ENCODE peak calls at places on chromosomes 13 and 19, in eight cellular contexts. L is GM23248, Y is IMR-90, V is fibroblast of lung, N is mammary epithelial cell, I is GM12878, W is OCI-LY7, U is neural progenitor cell. F is an unnamed sample.

GRCh38 chr13:110529522-110530311 is 31.8 kb downstream of the RAB20 start:
- DNase-seq in L (no peak), Y (no peak), V (no peak), N (no peak), I (no peak), W (no peak), U (no peak), F (no peak)

GRCh38 chr19:11196406-11197287 is 698 bp downstream of the KANK2 start:
- DNase-seq in L (peak; percentile 76), Y (peak; percentile 28), V (peak; percentile 32), N (no peak), I (no peak), W (peak; percentile 53), U (peak; percentile 57), F (no peak)

GRCh38 chr13:100540621-100541020 is 48.0 kb downstream of the GGACT start:
- DNase-seq in L (no peak), Y (peak; percentile 30), V (no peak), N (no peak), I (no peak), W (no peak), U (no peak), F (no peak)

GRCh38 chr13:98977568-98978270 is at the start of gene DOCK9:
- DNase-seq in L (peak; percentile 71), Y (peak; percentile 65), V (peak; percentile 72), N (peak; percentile 76), I (no peak), W (no peak), U (peak; percentile 67), F (peak; percentile 54)

GRCh38 chr19:13095393-13095784 is 7.3 kb downstream of the LYL1 start:
- DNase-seq in L (no peak), Y (no peak), V (no peak), N (no peak), I (no peak), W (peak; percentile 62), U (peak; percentile 79), F (no peak)

GRCh38 chr13:113928701-113929627 is 44.9 kb downstream of the C13orf46 start:
- DNase-seq in L (peak; percentile 92), Y (peak; percentile 69), V (peak; percentile 90), N (no peak), I (no peak), W (no peak), U (no peak), F (no peak)

GRCh38 chr19:679418-680286 is 3.5 kb downstream of the FSTL3 start:
- DNase-seq in L (peak; percentile 90), Y (peak; percentile 80), V (peak; percentile 90), N (peak; percentile 51), I (no peak), W (peak; percentile 54), U (peak; percentile 76), F (no peak)

GRCh38 chr19:3716147-3716668 is 8.0 kb downstream of the TJP3 start:
- DNase-seq in L (no peak), Y (no peak), V (no peak), N (no peak), I (no peak), W (no peak), U (no peak), F (no peak)

GRCh38 chr13:51784097-51784496 is 19.9 kb downstream of the DHRS12 start:
- DNase-seq in L (no peak), Y (no peak), V (no peak), N (no peak), I (no peak), W (no peak), U (no peak), F (no peak)

GRCh38 chr13:56166864-56167263 is 973.9 kb upstream of the PRR20A start:
- DNase-seq in L (no peak), Y (no peak), V (no peak), N (no peak), I (no peak), W (no peak), U (peak; percentile 4), F (no peak)

GRCh38 chr13:94656766-94657165 is 55.1 kb downstream of the GPR180 start:
- DNase-seq in L (peak; percentile 93), Y (peak; percentile 99), V (peak; percentile 96), N (peak; percentile 82), I (peak; percentile 12), W (no peak), U (no peak), F (peak; percentile 66)

GRCh38 chr19:4359627-4360000 is 16.3 kb downstream of the MPND start:
- DNase-seq in L (no peak), Y (no peak), V (no peak), N (no peak), I (no peak), W (no peak), U (no peak), F (no peak)

GRCh38 chr19:39474139-39474620 is 6.5 kb upstream of the TIMM50 start:
- DNase-seq in L (peak; percentile 49), Y (peak; percentile 22), V (peak; percentile 31), N (no peak), I (no peak), W (peak; percentile 65), U (peak; percentile 77), F (no peak)

GRCh38 chr13:37648604-37649003 is 50.0 kb upstream of the POSTN start:
- DNase-seq in L (peak; percentile 73), Y (peak; percentile 88), V (peak; percentile 72), N (peak; percentile 16), I (no peak), W (no peak), U (no peak), F (no peak)

GRCh38 chr13:52617070-52618060 is 24.9 kb upstream of the HNRNPA1L2 start:
- DNase-seq in L (peak; percentile 91), Y (peak; percentile 83), V (peak; percentile 88), N (peak; percentile 86), I (peak; percentile 56), W (peak; percentile 90), U (peak; percentile 87), F (peak; percentile 88)

GRCh38 chr19:5674734-5675133 is 5.6 kb downstream of the MICOS13 start:
- DNase-seq in L (no peak), Y (no peak), V (no peak), N (no peak), I (no peak), W (no peak), U (no peak), F (no peak)

DNA sequence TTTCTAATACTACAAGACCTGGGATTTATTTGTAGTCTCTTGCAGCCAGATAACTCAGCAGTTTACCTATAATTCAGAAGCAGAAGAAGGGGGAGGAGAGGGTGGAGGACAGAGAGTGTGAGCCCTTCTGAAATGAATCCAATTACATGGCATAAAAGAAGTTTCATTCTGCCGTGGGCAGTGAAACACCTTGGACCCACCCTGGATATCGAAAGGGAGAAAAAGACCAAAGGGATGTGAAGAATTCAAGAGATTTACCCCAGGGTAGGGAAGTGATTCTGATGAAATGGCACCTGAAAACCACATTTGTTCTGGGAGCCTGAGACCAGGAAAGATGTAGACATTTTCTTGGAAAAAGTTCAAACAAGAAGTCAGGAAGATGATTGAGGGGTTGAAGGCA is 140.9 kb downstream of the NDFIP2 start:
- DNase-seq in L (no peak), Y (no peak), V (no peak), N (peak; percentile 96), I (no peak), W (no peak), U (no peak), F (peak; percentile 89)
- H2AFZ ChIP-seq in L (no peak overlapping the region), Y (no peak overlapping the region), V (no peak overlapping the region), N (peak overlapping the region; percentile 1), I (no peak overlapping the region), W (no peak overlapping the region), U (no peak overlapping the region), F (no peak overlapping the region)

DNA sequence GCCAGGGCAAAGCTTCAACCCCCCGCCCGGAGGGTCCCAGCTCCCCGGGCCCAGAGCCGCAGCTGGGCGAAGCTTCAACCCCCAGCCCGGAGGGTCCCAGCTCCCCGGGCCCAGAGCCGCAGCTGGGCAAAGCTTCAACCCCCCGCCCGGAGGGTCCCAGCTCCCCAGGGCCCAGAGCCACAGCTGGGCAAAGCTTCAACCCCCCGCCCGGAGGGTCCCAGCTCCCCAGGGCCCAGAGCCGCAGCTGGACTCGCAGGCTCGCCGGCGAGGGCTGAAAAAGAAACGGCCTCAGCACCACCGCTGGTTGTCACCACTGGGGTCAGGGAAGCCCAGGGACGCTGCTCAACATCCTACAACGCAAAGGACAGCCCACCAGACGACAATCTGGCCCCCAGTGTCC is 5.2 kb downstream of the REXO1 start:
- DNase-seq in L (no peak), Y (no peak), V (no peak), N (no peak), I (no peak), W (no peak), U (no peak), F (no peak)
- H3K4me1 ChIP-seq in L (peaks cover 9% of the 10 kb centered on the region), Y (peaks cover 10% of the 10 kb centered on the region), V (peaks cover 5% of the 10 kb centered on the region), N (peaks cover 49% of the 10 kb centered on the region), I (peaks cover 13% of the 10 kb centered on the region), W (peaks cover 12% of the 10 kb centered on the region), U (peaks cover 13% of the 10 kb centered on the region), F (peaks cover 11% of the 10 kb centered on the region)

GRCh38 chr19:14606627-14607026 is 23.7 kb downstream of the CLEC17A start:
- DNase-seq in L (no peak), Y (no peak), V (no peak), N (no peak), I (no peak), W (no peak), U (no peak), F (no peak)

GRCh38 chr19:14599548-14600147 is 16.8 kb downstream of the CLEC17A start:
- DNase-seq in L (no peak), Y (no peak), V (no peak), N (no peak), I (no peak), W (no peak), U (no peak), F (no peak)

GRCh38 chr19:14603990-14604387 is 21.1 kb downstream of the CLEC17A start:
- DNase-seq in L (no peak), Y (no peak), V (no peak), N (no peak), I (peak; percentile 84), W (peak; percentile 94), U (no peak), F (no peak)
- H3K4me2 ChIP-seq in L (no peak overlapping the region), Y (no peak overlapping the region), V (no peak overlapping the region), N (no peak overlapping the region), I (peak overlapping the region; percentile 79), W (peak overlapping the region; percentile 75), U (no peak overlapping the region), F (no peak overlapping the region)

GRCh38 chr19:50383852-50384684 is at the start of gene POLD1:
- DNase-seq in L (peak; percentile 100), Y (peak; percentile 96), V (peak; percentile 97), N (peak; percentile 95), I (peak; percentile 91), W (peak; percentile 99), U (peak; percentile 100), F (peak; percentile 99)

GRCh38 chr19:50381881-50382729 is 2.0 kb upstream of the POLD1 start:
- DNase-seq in L (no peak), Y (no peak), V (no peak), N (no peak), I (no peak), W (no peak), U (no peak), F (no peak)

GRCh38 chr19:50384685-50385535 is 763 bp downstream of the POLD1 start:
- DNase-seq in L (peak; percentile 66), Y (peak; percentile 16), V (no peak), N (peak; percentile 68), I (no peak), W (no peak), U (peak; percentile 46), F (peak; percentile 40)

GRCh38 chr19:50380767-50381166 is 3.4 kb upstream of the POLD1 start:
- DNase-seq in L (no peak), Y (no peak), V (no peak), N (no peak), I (no peak), W (no peak), U (no peak), F (no peak)

GRCh38 chr19:50383307-50383851 is 768 bp upstream of the POLD1 start:
- DNase-seq in L (peak; percentile 58), Y (no peak), V (no peak), N (no peak), I (no peak), W (no peak), U (no peak), F (no peak)
- H2AFZ ChIP-seq in L (peak overlapping the region; percentile 34), Y (peak overlapping the region; percentile 88), V (no peak overlapping the region), N (peak overlapping the region; percentile 63), I (peak overlapping the region; percentile 66), W (peak overlapping the region; percentile 37), U (no peak overlapping the region), F (no peak overlapping the region)